ENCODE peak calls at places on chromosomes 7 and 10, in eight cellular contexts. H is upper lobe of right lung; C is epithelial cell of esophagus; I is foreskin fibroblast; S is activated T-helper 1 cell treated with anti-CD3 and anti-CD28 coated beads, Interleukin-2, amount 50 U/mL, for 16 hours; M is AG08396; L is stimulated activated naive B cell treated with anti-CD40 and anti-IgM and Interleukin-4, amounts not matched to agents 10 μg/mL and 1 μg/mL and 100 μg/mL, for 72 hours; B is activated effector memory CD4-positive, alpha-beta T cell treated with anti-CD3 and anti-CD28 coated beads, Interleukin-2, amount 50 U/mL, for 16 hours. T is an unnamed sample.
A peak's percentile ranks its signal among the peaks of the same experiment; 100 is the strongest.

GRCh38 chr10:44975487-44976331 is 2.9 kb downstream of the DEPP1 start:
- DNase-seq in H (no peak), C (peak; percentile 54), I (peak; percentile 38), S (no peak), M (peak; percentile 29), L (no peak), B (no peak), T (no peak)

GRCh38 chr10:8815969-8816368 is 761.5 kb downstream of the GATA3 start:
- DNase-seq in H (no peak), C (peak; percentile 60), I (no peak), S (no peak), M (no peak), L (no peak), B (no peak), T (no peak)

GRCh38 chr10:60820093-60820769 is 42.0 kb downstream of the CDK1 start:
- DNase-seq in H (no peak), C (no peak), I (peak; percentile 76), S (no peak), M (no peak), L (no peak), B (no peak), T (no peak)

GRCh38 chr7:100127866-100128601 is 1.3 kb downstream of the MBLAC1 start:
- DNase-seq in H (no peak), C (no peak), I (peak; percentile 37), S (no peak), M (peak; percentile 26), L (no peak), B (peak; percentile 71), T (peak; percentile 64)

GRCh38 chr10:93180402-93181040 is 106.8 kb downstream of the CYP26A1 start:
- DNase-seq in H (no peak), C (peak; percentile 52), I (peak; percentile 79), S (no peak), M (peak; percentile 19), L (no peak), B (no peak), T (no peak)

GRCh38 chr7:123821320-123821719 is 23.6 kb upstream of the HYAL4 start:
- DNase-seq in H (no peak), C (no peak), I (no peak), S (no peak), M (no peak), L (no peak), B (no peak), T (no peak)

GRCh38 chr7:79984210-79984609 is 150.4 kb upstream of the GNAI1 start:
- DNase-seq in H (no peak), C (peak; percentile 3), I (peak; percentile 24), S (no peak), M (peak; percentile 12), L (no peak), B (no peak), T (no peak)

GRCh38 chr10:112517381-112517976 is 70.5 kb downstream of the VTI1A start:
- DNase-seq in H (no peak), C (peak; percentile 51), I (no peak), S (no peak), M (no peak), L (no peak), B (no peak), T (no peak)

GRCh38 chr10:47453435-47454293 is 30.3 kb downstream of the ANXA8 start:
- DNase-seq in H (peak; percentile 46), C (no peak), I (no peak), S (no peak), M (no peak), L (no peak), B (no peak), T (no peak)

GRCh38 chr7:12888727-12889126 is 201.3 kb downstream of the ARL4A start:
- DNase-seq in H (no peak), C (no peak), I (peak; percentile 38), S (no peak), M (peak; percentile 11), L (no peak), B (no peak), T (no peak)

GRCh38 chr10:30438016-30438850 is 4.2 kb downstream of the MAP3K8 start:
- DNase-seq in H (no peak), C (peak; percentile 57), I (peak; percentile 28), S (no peak), M (no peak), L (no peak), B (no peak), T (peak; percentile 41)

GRCh38 chr10:12644380-12645144 is 295.2 kb downstream of the CAMK1D start:
- DNase-seq in H (no peak), C (no peak), I (no peak), S (no peak), M (no peak), L (no peak), B (no peak), T (no peak)

GRCh38 chr10:44306762-44307161 is 78.1 kb downstream of the CXCL12 start:
- DNase-seq in H (no peak), C (no peak), I (peak; percentile 18), S (no peak), M (no peak), L (no peak), B (no peak), T (no peak)

GRCh38 chr10:3166496-3167290 is 5.9 kb downstream of the PITRM1 start:
- DNase-seq in H (no peak), C (peak; percentile 32), I (no peak), S (no peak), M (no peak), L (no peak), B (no peak), T (no peak)

GRCh38 chr7:79420464-79420863 is 33.0 kb downstream of the MAGI2 start:
- DNase-seq in H (no peak), C (peak; percentile 62), I (peak; percentile 96), S (no peak), M (peak; percentile 43), L (no peak), B (no peak), T (no peak)

GRCh38 chr7:79930604-79931003 is 204.0 kb upstream of the GNAI1 start:
- DNase-seq in H (no peak), C (peak; percentile 53), I (peak; percentile 71), S (no peak), M (no peak), L (no peak), B (no peak), T (no peak)

GRCh38 chr7:114703677-114704076 is 218.2 kb upstream of the MDFIC start:
- DNase-seq in H (no peak), C (peak; percentile 53), I (peak; percentile 72), S (no peak), M (no peak), L (no peak), B (no peak), T (peak; percentile 27)

GRCh38 chr10:69089638-69090599 is 2.0 kb downstream of the SRGN start:
- DNase-seq in H (no peak), C (no peak), I (no peak), S (peak; percentile 17), M (no peak), L (peak; percentile 41), B (peak; percentile 91), T (peak; percentile 60)

GRCh38 chr10:87092861-87093460 is 1.7 kb downstream of the GLUD1 start:
- DNase-seq in H (no peak), C (peak; percentile 55), I (peak; percentile 74), S (no peak), M (peak; percentile 10), L (no peak), B (peak; percentile 71), T (peak; percentile 14)

GRCh38 chr7:106039486-106040060 is 72.5 kb downstream of the SYPL1 start:
- DNase-seq in H (no peak), C (no peak), I (peak; percentile 93), S (no peak), M (peak; percentile 68), L (no peak), B (no peak), T (no peak)

GRCh38 chr10:23294638-23295247 is 49.9 kb downstream of the C10orf67 start:
- DNase-seq in H (no peak), C (peak; percentile 22), I (peak; percentile 27), S (no peak), M (no peak), L (no peak), B (no peak), T (no peak)

GRCh38 chr7:44858161-44858560 is 10.3 kb upstream of the H2AZ2 start:
- DNase-seq in H (no peak), C (no peak), I (no peak), S (no peak), M (no peak), L (no peak), B (no peak), T (no peak)